ENCODE peak calls at places on chromosomes 1 and 21, in ten cellular contexts. Q, V, G, X, F, J, C, K, O and P are unnamed samples.

GRCh38 chr21:44972821-44973220 is 33.0 kb downstream of the SLX9 start:
- DNase-seq in Q (no peak), V (peak; percentile 44), G (no peak), X (no peak), F (no peak), J (peak; percentile 57), C (no peak), K (no peak), O (no peak), P (no peak)

GRCh38 chr1:109864960-109865611 is 45.6 kb upstream of the CSF1 start:
- DNase-seq in Q (no peak), V (no peak), G (no peak), X (peak; percentile 16), F (no peak), J (peak; percentile 84), C (no peak), K (peak; percentile 21), O (no peak), P (no peak)

GRCh38 chr1:225209153-225209552 is 218.7 kb downstream of the LBR start:
- DNase-seq in Q (no peak), V (no peak), G (peak; percentile 77), X (no peak), F (no peak), J (no peak), C (no peak), K (no peak), O (no peak), P (no peak)

GRCh38 chr1:184322253-184322652 is 64.6 kb upstream of the C1orf21 start:
- DNase-seq in Q (no peak), V (no peak), G (no peak), X (no peak), F (no peak), J (no peak), C (no peak), K (no peak), O (no peak), P (no peak)

GRCh38 chr1:247456024-247456423 is 1.9 kb downstream of the OR2B11 start:
- DNase-seq in Q (no peak), V (no peak), G (no peak), X (no peak), F (no peak), J (no peak), C (no peak), K (no peak), O (peak; percentile 26), P (no peak)

GRCh38 chr1:3009021-3009420 is 12.2 kb upstream of the ACTRT2 start:
- DNase-seq in Q (no peak), V (no peak), G (no peak), X (no peak), F (no peak), J (peak; percentile 40), C (no peak), K (no peak), O (no peak), P (no peak)

GRCh38 chr1:109912214-109912861 is 1.7 kb downstream of the CSF1 start:
- DNase-seq in Q (no peak), V (no peak), G (no peak), X (no peak), F (no peak), J (no peak), C (no peak), K (no peak), O (no peak), P (no peak)

GRCh38 chr1:52365091-52365745 is 787 bp downstream of the CC2D1B start:
- DNase-seq in Q (no peak), V (peak; percentile 86), G (no peak), X (peak; percentile 53), F (peak; percentile 62), J (peak; percentile 87), C (peak; percentile 47), K (peak; percentile 66), O (no peak), P (no peak)

GRCh38 chr1:155607708-155608107 is 2.3 kb upstream of the MSTO1 start:
- DNase-seq in Q (no peak), V (no peak), G (no peak), X (no peak), F (no peak), J (no peak), C (no peak), K (no peak), O (no peak), P (no peak)

GRCh38 chr21:43874085-43874785 is 9.2 kb downstream of the AGPAT3 start:
- DNase-seq in Q (no peak), V (no peak), G (no peak), X (no peak), F (no peak), J (no peak), C (no peak), K (no peak), O (no peak), P (no peak)

GRCh38 chr1:231841616-231842344 is 215.2 kb downstream of the DISC1 start:
- DNase-seq in Q (no peak), V (no peak), G (peak; percentile 90), X (no peak), F (peak; percentile 19), J (no peak), C (no peak), K (no peak), O (no peak), P (no peak)

GRCh38 chr1:22470227-22470626 is 18.6 kb downstream of the ZBTB40 start:
- DNase-seq in Q (no peak), V (no peak), G (no peak), X (no peak), F (no peak), J (no peak), C (no peak), K (no peak), O (no peak), P (no peak)

DNA sequence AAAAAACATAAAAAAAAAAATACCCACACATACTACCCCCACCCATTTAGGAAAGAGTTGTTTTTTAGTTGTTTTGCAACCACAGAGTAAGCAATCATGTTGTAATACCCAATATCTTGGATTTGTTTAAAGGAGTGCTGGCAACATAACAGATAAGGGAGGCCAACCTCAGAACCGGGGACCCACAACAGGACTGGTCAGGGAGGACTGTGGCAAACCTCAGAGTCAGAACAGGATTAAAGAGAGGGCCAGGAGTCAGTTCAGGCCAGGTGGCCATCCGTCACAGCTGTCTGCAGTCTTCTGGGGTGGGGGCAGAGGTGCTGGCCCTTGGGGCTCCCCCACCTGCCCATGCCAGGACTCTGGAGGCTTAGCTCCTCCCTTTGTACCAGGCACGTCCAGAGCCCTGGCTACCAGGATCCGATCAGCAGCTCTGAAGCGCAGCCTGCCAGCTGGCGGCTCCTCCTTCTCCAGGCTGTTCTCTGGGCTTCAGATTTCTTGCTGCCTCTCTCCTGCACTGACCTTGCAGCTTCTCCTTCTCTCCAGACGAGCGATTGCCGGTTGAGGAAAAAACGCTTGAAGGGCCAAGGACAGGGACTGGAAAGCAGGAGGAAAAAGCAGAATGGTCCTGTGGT is 7.9 kb downstream of the H6PD start:
- DNase-seq in Q (peak; percentile 90), V (no peak), G (peak; percentile 54), X (peak; percentile 86), F (no peak), J (peak; percentile 95), C (peak; percentile 91), K (peak; percentile 50), O (peak; percentile 94), P (peak; percentile 45)
- TF ChIP-seq POLR2A in Q (no peak), V (no peak), G (no peak), X (no peak), F (no peak), J (no peak), C (peak; percentile 8), K (no peak), O (no peak), P (no peak)

DNA sequence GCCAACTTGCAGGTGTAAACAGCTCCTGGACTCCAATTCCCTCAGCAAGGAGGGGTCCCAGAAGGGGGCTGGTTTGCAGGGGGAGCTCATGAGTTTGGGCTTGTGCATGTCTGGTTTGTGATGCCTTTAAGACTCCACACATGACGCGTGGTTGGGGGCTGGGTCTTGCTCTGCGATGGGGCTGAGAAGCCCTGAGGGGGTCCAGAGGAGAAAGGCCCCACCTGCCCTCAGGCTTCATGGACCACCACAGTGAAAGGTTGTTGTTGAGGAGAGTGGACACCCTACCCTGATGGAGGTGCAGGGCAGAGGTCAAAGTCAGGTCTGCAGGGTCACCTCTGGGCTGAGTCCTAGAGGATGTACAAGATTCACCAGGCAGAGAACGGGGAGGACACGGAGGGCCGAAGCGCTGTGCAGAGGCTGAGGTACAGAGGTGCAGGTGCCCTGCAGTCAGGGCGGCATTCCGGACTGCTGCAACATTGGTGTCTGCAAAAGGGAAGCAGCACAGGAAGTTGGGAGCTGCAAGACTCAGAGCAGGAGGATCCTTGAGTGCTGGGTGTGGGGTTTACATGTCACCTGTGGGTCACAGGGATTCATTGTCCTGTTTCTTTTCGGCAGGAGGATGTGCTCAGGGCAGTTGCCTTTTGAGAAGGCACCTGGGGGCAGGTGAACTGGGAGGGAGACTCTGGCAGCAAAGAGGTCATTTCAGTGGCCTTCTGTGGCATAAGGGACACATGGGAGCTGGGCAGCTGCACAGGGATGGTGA is 399.4 kb downstream of the PTPRU start:
- DNase-seq in Q (peak; percentile 45), V (no peak), G (no peak), X (no peak), F (no peak), J (no peak), C (no peak), K (no peak), O (no peak), P (no peak)
- TF ChIP-seq EP300 in Q (no peak), V (no peak), G (no peak), X (no peak), F (no peak), J (no peak), C (no peak), K (no peak), O (no peak), P (no peak)

GRCh38 chr1:153549741-153550397 is 811 bp upstream of the S100A3 start:
- DNase-seq in Q (no peak), V (no peak), G (no peak), X (no peak), F (no peak), J (no peak), C (no peak), K (peak; percentile 5), O (no peak), P (no peak)

GRCh38 chr1:153552335-153552734 is 3.3 kb upstream of the S100A3 start:
- DNase-seq in Q (no peak), V (no peak), G (no peak), X (no peak), F (no peak), J (no peak), C (no peak), K (peak; percentile 5), O (no peak), P (no peak)

GRCh38 chr1:153550827-153551512 is 1.9 kb upstream of the S100A3 start:
- DNase-seq in Q (no peak), V (no peak), G (no peak), X (no peak), F (no peak), J (no peak), C (no peak), K (peak; percentile 8), O (no peak), P (no peak)

GRCh38 chr1:153548722-153549695 is at the start of gene S100A3:
- DNase-seq in Q (no peak), V (no peak), G (no peak), X (no peak), F (peak; percentile 91), J (peak; percentile 92), C (peak; percentile 35), K (peak; percentile 51), O (no peak), P (peak; percentile 55)

GRCh38 chr1:153550398-153550758 is 1.3 kb upstream of the S100A3 start:
- DNase-seq in Q (no peak), V (no peak), G (no peak), X (no peak), F (no peak), J (no peak), C (no peak), K (no peak), O (no peak), P (no peak)
- H3K27ac ChIP-seq in Q (peak overlapping the region; percentile 91), V (no peak overlapping the region), G (no peak overlapping the region), X (no peak overlapping the region), F (peak overlapping the region; percentile 96), J (no peak overlapping the region), C (no peak overlapping the region), K (no peak overlapping the region), O (peak overlapping the region; percentile 62), P (no peak overlapping the region)

GRCh38 chr21:31397515-31397926 is 53.5 kb upstream of the TIAM1 start:
- DNase-seq in Q (no peak), V (no peak), G (no peak), X (no peak), F (no peak), J (no peak), C (no peak), K (peak; percentile 18), O (no peak), P (no peak)
- TF ChIP-seq POLR2A in Q (no peak), V (no peak), G (no peak), X (no peak), F (no peak), J (no peak), C (no peak), K (no peak), O (no peak), P (no peak)